ENCODE peak calls at places on chromosome 19, in nine cellular contexts. R is gastrocnemius medialis, P is body of pancreas, T is breast epithelium, J is uterus, L is transverse colon, S is A549, D is stomach, W is lower leg skin. U is an unnamed sample.

GRCh38 chr19:35545855-35546381 is 492 bp downstream of the TMEM147 start:
- DNase-seq in L (peak; percentile 60), D (peak; percentile 42), W (no peak), J (no peak), R (no peak), S (peak; percentile 58), P (peak; percentile 44), T (no peak), U (peak; percentile 73)

GRCh38 chr19:3450796-3451411 is 29.4 kb downstream of the SMIM24 start:
- DNase-seq in W (peak; percentile 92), J (peak; percentile 93), P (peak; percentile 70), S (peak; percentile 98), D (peak; percentile 34), R (peak; percentile 80), L (peak; percentile 61), T (no peak), U (peak; percentile 84)

GRCh38 chr19:4136680-4137088 is 12.8 kb upstream of the MAP2K2 start:
- DNase-seq in S (no peak), T (no peak), R (no peak), W (no peak), D (no peak), P (no peak), L (peak; percentile 56), J (no peak), U (no peak)

GRCh38 chr19:47351545-47351944 is 2.4 kb downstream of the DHX34 start:
- DNase-seq in J (no peak), S (peak; percentile 74), D (no peak), L (no peak), P (no peak), W (no peak), R (no peak), T (no peak), U (no peak)

GRCh38 chr19:15298847-15299567 is 33.3 kb downstream of the BRD4 start:
- DNase-seq in R (no peak), W (no peak), P (no peak), S (no peak), T (no peak), D (no peak), J (no peak), L (no peak), U (no peak)

GRCh38 chr19:5434970-5435641 is 20.1 kb upstream of the ZNRF4 start:
- DNase-seq in T (no peak), R (no peak), S (peak; percentile 74), P (no peak), J (no peak), D (no peak), L (no peak), W (no peak), U (peak; percentile 97)

GRCh38 chr19:19446655-19447437 is 41.4 kb downstream of the GATAD2A start:
- DNase-seq in W (no peak), T (no peak), L (no peak), D (no peak), R (no peak), P (no peak), J (no peak), S (no peak), U (no peak)

GRCh38 chr19:11949201-11949600 is 15.6 kb upstream of the ZNF763 start:
- DNase-seq in T (no peak), R (no peak), P (no peak), L (no peak), W (no peak), D (no peak), J (no peak), S (no peak), U (no peak)

GRCh38 chr19:13057147-13057572 is 45.5 kb downstream of the LYL1 start:
- DNase-seq in S (no peak), L (no peak), D (peak; percentile 46), T (no peak), W (no peak), P (no peak), R (no peak), J (no peak), U (no peak)

GRCh38 chr19:6039541-6040225 is 61.7 kb upstream of the RANBP3 start:
- DNase-seq in T (peak; percentile 35), D (no peak), L (no peak), P (no peak), J (no peak), S (no peak), R (no peak), W (peak; percentile 72), U (no peak)

GRCh38 chr19:48999481-49000325 is 6.0 kb downstream of the RUVBL2 start:
- DNase-seq in J (no peak), L (peak; percentile 69), P (peak; percentile 54), W (no peak), D (peak; percentile 65), R (no peak), S (peak; percentile 85), T (no peak), U (no peak)

GRCh38 chr19:18225355-18225701 is 910 bp downstream of the PDE4C start:
- DNase-seq in L (no peak), P (no peak), W (no peak), T (no peak), J (no peak), S (no peak), D (no peak), R (no peak), U (no peak)

GRCh38 chr19:41649827-41650226 is 23.0 kb upstream of the CEACAM4 start:
- DNase-seq in W (no peak), L (peak; percentile 75), J (no peak), T (no peak), S (no peak), D (no peak), R (no peak), P (no peak), U (no peak)

GRCh38 chr19:15631817-15632216 is 8.9 kb upstream of the CYP4F3 start:
- DNase-seq in W (no peak), P (no peak), T (no peak), S (no peak), D (no peak), L (peak; percentile 26), R (no peak), J (no peak), U (no peak)

GRCh38 chr19:1140272-1140671 is 33.8 kb downstream of the SBNO2 start:
- DNase-seq in W (no peak), J (no peak), R (no peak), P (no peak), T (no peak), S (no peak), L (no peak), D (no peak), U (no peak)

GRCh38 chr19:16153582-16154336 is 10.3 kb downstream of the HSH2D start:
- DNase-seq in J (no peak), W (no peak), R (no peak), P (no peak), T (no peak), L (no peak), S (peak; percentile 42), D (no peak), U (no peak)

GRCh38 chr19:30449673-30450072 is 77.5 kb downstream of the ZNF536 start:
- DNase-seq in T (no peak), S (no peak), L (no peak), P (no peak), W (no peak), R (no peak), D (no peak), J (no peak), U (no peak)

GRCh38 chr19:16327911-16328823 is 3.5 kb downstream of the KLF2 start:
- DNase-seq in W (peak; percentile 96), P (peak; percentile 85), L (peak; percentile 75), R (peak; percentile 78), S (peak; percentile 32), J (peak; percentile 93), T (no peak), D (peak; percentile 73), U (no peak)

GRCh38 chr19:3366761-3367571 is 583 bp downstream of the NFIC start:
- DNase-seq in P (peak; percentile 76), T (no peak), R (no peak), J (peak; percentile 64), D (no peak), L (peak; percentile 54), W (no peak), S (no peak), U (no peak)

GRCh38 chr19:54149021-54149812 is 10.3 kb downstream of the LENG1 start:
- DNase-seq in W (no peak), T (no peak), R (no peak), S (no peak), D (no peak), L (no peak), J (no peak), P (no peak), U (no peak)
- TF ChIP-seq POLR2A in W (no peak), T (no peak), R (no peak), S (no peak), D (no peak), L (no peak), J (no peak), P (no peak), U (no peak)

GRCh38 chr19:7535035-7535992 is at the start of gene PNPLA6:
- DNase-seq in D (peak; percentile 97), P (peak; percentile 97), W (peak; percentile 99), T (peak; percentile 95), R (peak; percentile 88), L (peak; percentile 98), S (peak; percentile 92), J (peak; percentile 96), U (peak; percentile 94)
- TF ChIP-seq POLR2A in D (no peak), P (peak; percentile 80), W (no peak), T (peak; percentile 16), R (peak; percentile 49), L (peak; percentile 77), S (peak; percentile 31), J (peak; percentile 67), U (peak; percentile 57)

GRCh38 chr19:7119582-7119981 is 50.1 kb downstream of the ZNF557 start:
- DNase-seq in D (no peak), W (no peak), T (no peak), L (no peak), J (no peak), R (no peak), P (no peak), S (no peak), U (no peak)
- TF ChIP-seq POLR2A in D (no peak), W (no peak), T (no peak), L (no peak), J (no peak), R (no peak), P (no peak), S (no peak), U (no peak)

GRCh38 chr19:45494261-45494916 is 2.5 kb downstream of the RTN2 start:
- DNase-seq in L (no peak), D (no peak), W (no peak), P (no peak), T (no peak), J (no peak), R (no peak), S (no peak), U (no peak)

GRCh38 chr19:45495178-45495577 is 1.7 kb downstream of the RTN2 start:
- DNase-seq in J (no peak), L (no peak), T (no peak), D (no peak), S (no peak), P (no peak), R (no peak), W (no peak), U (no peak)

GRCh38 chr19:45492137-45492626 is 4.7 kb downstream of the RTN2 start:
- DNase-seq in P (no peak), W (no peak), S (no peak), D (no peak), R (no peak), J (no peak), T (no peak), L (no peak), U (no peak)

GRCh38 chr19:45489216-45489855 is 7.5 kb downstream of the RTN2 start:
- DNase-seq in S (no peak), R (no peak), L (no peak), W (no peak), J (no peak), T (no peak), D (no peak), P (no peak), U (no peak)

GRCh38 chr19:45492627-45493470 is 4.0 kb downstream of the RTN2 start:
- DNase-seq in L (peak; percentile 63), P (peak; percentile 33), S (peak; percentile 73), R (peak; percentile 83), J (no peak), D (no peak), W (no peak), T (no peak), U (no peak)
- TF ChIP-seq POLR2A in L (no peak), P (no peak), S (no peak), R (no peak), J (no peak), D (no peak), W (no peak), T (no peak), U (no peak)

U was measured in H54.